ENCODE peak calls at places on chromosomes 6 and 20, in six cellular contexts. One of them, this sample, is unnamed.

GRCh38 chr20:32454164-32455145 is 96.3 kb downstream of the ASXL1 start:
- DNase-seq in brain microvascular endothelial cell: no peak
- DNase-seq in astrocyte: no peak
- DNase-seq in lower leg skin: no peak
- DNase-seq in right lobe of liver: peak
- DNase-seq in heart right ventricle: no peak
- DNase-seq in this sample: no peak

GRCh38 chr6:69791065-69791471 is 5.7 kb downstream of the LMBRD1 start:
- DNase-seq in brain microvascular endothelial cell: no peak
- DNase-seq in astrocyte: peak
- DNase-seq in lower leg skin: no peak
- DNase-seq in right lobe of liver: no peak
- DNase-seq in heart right ventricle: no peak
- DNase-seq in this sample: no peak

GRCh38 chr6:121105461-121105860 is 228.8 kb downstream of the TBC1D32 start:
- DNase-seq in brain microvascular endothelial cell: no peak
- DNase-seq in astrocyte: no peak
- DNase-seq in lower leg skin: no peak
- DNase-seq in right lobe of liver: no peak
- DNase-seq in heart right ventricle: no peak
- DNase-seq in this sample: no peak

GRCh38 chr20:44074252-44075151 is 112.5 kb downstream of the JPH2 start:
- DNase-seq in brain microvascular endothelial cell: peak
- DNase-seq in astrocyte: peak
- DNase-seq in lower leg skin: peak
- DNase-seq in right lobe of liver: peak
- DNase-seq in heart right ventricle: peak
- DNase-seq in this sample: no peak

GRCh38 chr6:81861281-81861680 is 108.8 kb upstream of the TENT5A start:
- DNase-seq in brain microvascular endothelial cell: no peak
- DNase-seq in astrocyte: no peak
- DNase-seq in lower leg skin: no peak
- DNase-seq in right lobe of liver: no peak
- DNase-seq in heart right ventricle: no peak
- DNase-seq in this sample: no peak

GRCh38 chr20:62617711-62618483 is 24.4 kb upstream of the SLCO4A1 start:
- DNase-seq in brain microvascular endothelial cell: no peak
- DNase-seq in astrocyte: no peak
- DNase-seq in lower leg skin: peak
- DNase-seq in right lobe of liver: peak
- DNase-seq in heart right ventricle: peak
- DNase-seq in this sample: peak

GRCh38 chr6:158208226-158208807 is 40.2 kb downstream of the GTF2H5 start:
- DNase-seq in brain microvascular endothelial cell: no peak
- DNase-seq in astrocyte: no peak
- DNase-seq in lower leg skin: no peak
- DNase-seq in right lobe of liver: no peak
- DNase-seq in heart right ventricle: no peak
- DNase-seq in this sample: no peak

GRCh38 chr20:52888096-52888495 is 84.1 kb upstream of the TSHZ2 start:
- DNase-seq in brain microvascular endothelial cell: no peak
- DNase-seq in astrocyte: peak
- DNase-seq in lower leg skin: no peak
- DNase-seq in right lobe of liver: no peak
- DNase-seq in heart right ventricle: no peak
- DNase-seq in this sample: no peak

GRCh38 chr6:161272600-161273355 is 1.1 kb downstream of the AGPAT4 start:
- DNase-seq in brain microvascular endothelial cell: peak
- DNase-seq in astrocyte: peak
- DNase-seq in lower leg skin: no peak
- DNase-seq in right lobe of liver: no peak
- DNase-seq in heart right ventricle: no peak
- DNase-seq in this sample: no peak

GRCh38 chr6:149393002-149393679 is 6.9 kb upstream of the SUMO4 start:
- DNase-seq in brain microvascular endothelial cell: no peak
- DNase-seq in astrocyte: peak
- DNase-seq in lower leg skin: no peak
- DNase-seq in right lobe of liver: no peak
- DNase-seq in heart right ventricle: no peak
- DNase-seq in this sample: no peak

GRCh38 chr6:109336221-109336955 is 45.9 kb downstream of the CD164 start:
- DNase-seq in brain microvascular endothelial cell: peak
- DNase-seq in astrocyte: no peak
- DNase-seq in lower leg skin: no peak
- DNase-seq in right lobe of liver: peak
- DNase-seq in heart right ventricle: no peak
- DNase-seq in this sample: peak

GRCh38 chr20:9021216-9021615 is 47.7 kb upstream of the PLCB4 start:
- DNase-seq in brain microvascular endothelial cell: no peak
- DNase-seq in astrocyte: no peak
- DNase-seq in lower leg skin: no peak
- DNase-seq in right lobe of liver: no peak
- DNase-seq in heart right ventricle: no peak
- DNase-seq in this sample: no peak

GRCh38 chr6:21769973-21770372 is 176.4 kb downstream of the SOX4 start:
- DNase-seq in brain microvascular endothelial cell: no peak
- DNase-seq in astrocyte: peak
- DNase-seq in lower leg skin: no peak
- DNase-seq in right lobe of liver: no peak
- DNase-seq in heart right ventricle: no peak
- DNase-seq in this sample: no peak

GRCh38 chr6:158666637-158667359 is 16.9 kb downstream of the SYTL3 start:
- DNase-seq in brain microvascular endothelial cell: no peak
- DNase-seq in astrocyte: peak
- DNase-seq in lower leg skin: no peak
- DNase-seq in right lobe of liver: no peak
- DNase-seq in heart right ventricle: no peak
- DNase-seq in this sample: peak

GRCh38 chr20:51422912-51423667 is 119.4 kb downstream of the NFATC2 start:
- DNase-seq in brain microvascular endothelial cell: no peak
- DNase-seq in astrocyte: no peak
- DNase-seq in lower leg skin: no peak
- DNase-seq in right lobe of liver: no peak
- DNase-seq in heart right ventricle: no peak
- DNase-seq in this sample: no peak

GRCh38 chr6:83185096-83185495 is 8.0 kb downstream of the PGM3 start:
- DNase-seq in brain microvascular endothelial cell: no peak
- DNase-seq in astrocyte: no peak
- DNase-seq in lower leg skin: no peak
- DNase-seq in right lobe of liver: no peak
- DNase-seq in heart right ventricle: no peak
- DNase-seq in this sample: no peak

GRCh38 chr6:14210077-14210476 is 92.5 kb downstream of the CD83 start:
- DNase-seq in brain microvascular endothelial cell: no peak
- DNase-seq in astrocyte: no peak
- DNase-seq in lower leg skin: no peak
- DNase-seq in right lobe of liver: no peak
- DNase-seq in heart right ventricle: no peak
- DNase-seq in this sample: no peak

GRCh38 chr6:111231078-111231435 is 143.8 kb downstream of the SLC16A10 start:
- DNase-seq in brain microvascular endothelial cell: no peak
- DNase-seq in astrocyte: no peak
- DNase-seq in lower leg skin: no peak
- DNase-seq in right lobe of liver: no peak
- DNase-seq in heart right ventricle: no peak
- DNase-seq in this sample: no peak

GRCh38 chr6:131029661-131030297 is 33.3 kb downstream of the EPB41L2 start:
- DNase-seq in brain microvascular endothelial cell: peak
- DNase-seq in astrocyte: peak
- DNase-seq in lower leg skin: no peak
- DNase-seq in right lobe of liver: no peak
- DNase-seq in heart right ventricle: no peak
- DNase-seq in this sample: no peak

GRCh38 chr6:157514659-157515496 is 133.9 kb downstream of the ZDHHC14 start:
- DNase-seq in brain microvascular endothelial cell: peak
- DNase-seq in astrocyte: peak
- DNase-seq in lower leg skin: no peak
- DNase-seq in right lobe of liver: no peak
- DNase-seq in heart right ventricle: no peak
- DNase-seq in this sample: no peak

GRCh38 chr6:168117942-168118341 is 38.9 kb upstream of the FRMD1 start:
- DNase-seq in brain microvascular endothelial cell: no peak
- DNase-seq in astrocyte: no peak
- DNase-seq in lower leg skin: no peak
- DNase-seq in right lobe of liver: no peak
- DNase-seq in heart right ventricle: no peak
- DNase-seq in this sample: peak

GRCh38 chr6:169341065-169341464 is 87.4 kb upstream of the THBS2 start:
- DNase-seq in brain microvascular endothelial cell: no peak
- DNase-seq in astrocyte: no peak
- DNase-seq in lower leg skin: no peak
- DNase-seq in right lobe of liver: no peak
- DNase-seq in heart right ventricle: no peak
- DNase-seq in this sample: no peak

GRCh38 chr20:17636523-17637412 is 45.3 kb downstream of the RRBP1 start:
- DNase-seq in brain microvascular endothelial cell: no peak
- DNase-seq in astrocyte: no peak
- DNase-seq in lower leg skin: no peak
- DNase-seq in right lobe of liver: no peak
- DNase-seq in heart right ventricle: no peak
- DNase-seq in this sample: no peak

GRCh38 chr6:162442675-162443074 is 284.9 kb downstream of the PRKN start:
- DNase-seq in brain microvascular endothelial cell: no peak
- DNase-seq in astrocyte: no peak
- DNase-seq in lower leg skin: no peak
- DNase-seq in right lobe of liver: no peak
- DNase-seq in heart right ventricle: no peak
- DNase-seq in this sample: no peak

GRCh38 chr20:2197166-2197565 is 95.5 kb downstream of the STK35 start:
- DNase-seq in brain microvascular endothelial cell: no peak
- DNase-seq in astrocyte: no peak
- DNase-seq in lower leg skin: no peak
- DNase-seq in right lobe of liver: no peak
- DNase-seq in heart right ventricle: no peak
- DNase-seq in this sample: no peak

GRCh38 chr6:10749734-10750133 is 2.1 kb downstream of the TMEM14B start:
- DNase-seq in brain microvascular endothelial cell: no peak
- DNase-seq in astrocyte: no peak
- DNase-seq in lower leg skin: peak
- DNase-seq in right lobe of liver: no peak
- DNase-seq in heart right ventricle: no peak
- DNase-seq in this sample: no peak
- H3K4me3 ChIP-seq in brain microvascular endothelial cell: no peak
- H3K4me3 ChIP-seq in astrocyte: no peak
- H3K4me3 ChIP-seq in lower leg skin: no peak
- H3K4me3 ChIP-seq in right lobe of liver: no peak
- H3K4me3 ChIP-seq in heart right ventricle: no peak
- H3K4me3 ChIP-seq in this sample: no peak

DNA sequence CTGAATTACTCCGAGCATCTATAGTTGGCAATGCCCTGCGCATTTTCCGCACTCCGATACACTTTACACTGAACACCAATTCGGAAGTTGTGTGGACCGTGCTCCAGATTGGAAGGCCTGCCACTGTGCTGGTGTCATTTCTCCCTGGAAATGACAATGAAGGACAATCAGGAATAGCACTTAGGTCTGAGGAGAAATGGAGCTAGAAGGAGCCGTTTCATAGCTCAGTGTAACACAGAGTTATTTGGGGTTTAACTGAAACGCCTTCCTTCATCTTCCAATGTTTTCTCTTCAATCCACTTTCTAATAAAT is 501 bp upstream of the PLA2G7 start:
- DNase-seq in brain microvascular endothelial cell: no peak
- DNase-seq in astrocyte: no peak
- DNase-seq in lower leg skin: no peak
- DNase-seq in right lobe of liver: no peak
- DNase-seq in heart right ventricle: no peak
- DNase-seq in this sample: no peak
- H3K4me3 ChIP-seq in brain microvascular endothelial cell: peak
- H3K4me3 ChIP-seq in astrocyte: peak
- H3K4me3 ChIP-seq in lower leg skin: peak
- H3K4me3 ChIP-seq in right lobe of liver: peak
- H3K4me3 ChIP-seq in heart right ventricle: peak
- H3K4me3 ChIP-seq in this sample: no peak

DNA sequence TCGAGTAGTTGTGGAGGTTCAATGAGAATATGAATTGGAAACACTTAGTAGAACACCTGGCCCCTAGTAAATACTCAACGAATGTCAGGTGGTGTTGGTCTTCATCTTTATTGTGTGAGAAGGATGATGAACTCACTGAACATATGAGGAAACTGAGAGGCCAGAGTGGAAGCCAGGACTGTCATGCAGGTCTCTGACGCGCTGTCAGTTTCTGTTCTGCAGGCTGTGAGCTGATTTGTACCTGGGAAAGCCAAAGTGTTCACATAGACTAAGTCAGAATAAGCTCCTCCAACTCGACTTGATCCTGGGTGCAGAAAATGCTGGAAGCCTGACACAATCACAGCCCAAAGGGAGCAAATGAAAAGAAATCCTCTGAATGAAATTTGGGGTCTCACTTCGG is 222.2 kb downstream of the LY86 start:
- DNase-seq in brain microvascular endothelial cell: no peak
- DNase-seq in astrocyte: no peak
- DNase-seq in lower leg skin: peak
- DNase-seq in right lobe of liver: no peak
- DNase-seq in heart right ventricle: no peak
- DNase-seq in this sample: no peak
- H3K4me3 ChIP-seq in brain microvascular endothelial cell: peak
- H3K4me3 ChIP-seq in astrocyte: peak
- H3K4me3 ChIP-seq in lower leg skin: no peak
- H3K4me3 ChIP-seq in right lobe of liver: peak
- H3K4me3 ChIP-seq in heart right ventricle: peak
- H3K4me3 ChIP-seq in this sample: peak

GRCh38 chr6:166005846-166006592 is 161.6 kb downstream of the TBXT start:
- DNase-seq in brain microvascular endothelial cell: peak
- DNase-seq in astrocyte: peak
- DNase-seq in lower leg skin: no peak
- DNase-seq in right lobe of liver: no peak
- DNase-seq in heart right ventricle: peak
- DNase-seq in this sample: no peak
- H3K4me3 ChIP-seq in brain microvascular endothelial cell: peak
- H3K4me3 ChIP-seq in astrocyte: peak
- H3K4me3 ChIP-seq in lower leg skin: no peak
- H3K4me3 ChIP-seq in right lobe of liver: no peak
- H3K4me3 ChIP-seq in heart right ventricle: peak
- H3K4me3 ChIP-seq in this sample: peak

DNA sequence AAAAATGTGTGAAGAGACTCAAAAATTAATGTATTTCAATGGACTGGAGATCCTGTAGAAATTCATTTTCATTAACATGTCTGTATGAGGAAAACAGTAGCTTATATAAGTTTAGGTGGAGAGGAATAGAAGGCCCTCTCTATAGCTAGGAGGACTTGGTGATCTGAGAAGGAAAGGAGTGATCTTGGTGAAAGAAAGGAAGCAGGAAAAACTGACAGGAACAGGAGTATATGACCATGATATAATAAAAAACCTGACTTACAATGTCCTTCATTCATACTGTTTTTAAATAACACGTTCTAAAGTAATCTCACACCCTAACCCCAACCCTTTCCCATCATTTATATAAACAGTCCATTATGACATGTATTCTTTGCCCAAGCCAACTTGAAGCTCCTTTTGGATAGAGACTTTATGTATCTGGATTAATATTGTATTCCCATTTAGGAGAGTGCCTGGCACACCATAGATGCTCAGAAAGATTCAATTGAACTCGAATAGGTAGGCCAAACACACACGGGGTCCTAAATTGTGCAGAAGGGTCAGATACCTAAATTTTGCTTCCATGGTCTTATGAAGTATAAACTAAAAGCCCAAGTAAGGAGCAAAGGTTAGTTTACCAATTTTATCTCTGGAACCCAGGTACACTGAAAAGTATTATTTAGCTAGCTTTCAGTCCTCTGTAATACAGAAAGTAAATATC is 76.0 kb downstream of the OR2B2 start:
- DNase-seq in brain microvascular endothelial cell: no peak
- DNase-seq in astrocyte: no peak
- DNase-seq in lower leg skin: no peak
- DNase-seq in right lobe of liver: no peak
- DNase-seq in heart right ventricle: no peak
- DNase-seq in this sample: no peak
- H3K4me3 ChIP-seq in brain microvascular endothelial cell: peak
- H3K4me3 ChIP-seq in astrocyte: peak
- H3K4me3 ChIP-seq in lower leg skin: no peak
- H3K4me3 ChIP-seq in right lobe of liver: peak
- H3K4me3 ChIP-seq in heart right ventricle: peak
- H3K4me3 ChIP-seq in this sample: peak

This sample was measured in upper lobe of left lung.